ENCODE peak calls at places on chromosomes 12 and 14, in six cellular contexts. W is H1; B is hypothalamus; E is caudate nucleus; R is KG1; M is effector memory CD8-positive, alpha-beta T cell. D is an unnamed sample.

GRCh38 chr12:59182191-59182590 is 261.9 kb upstream of the LRIG3 start:
- DNase-seq in W (no peak), B (no peak), E (no peak), R (no peak), M (no peak), D (no peak)

GRCh38 chr12:58067610-58068387 is 126.4 kb downstream of the ATP23 start:
- DNase-seq in W (no peak), B (no peak), E (no peak), R (no peak), M (no peak), D (no peak)

GRCh38 chr14:88384653-88385205 is 728 bp upstream of the SPATA7 start:
- DNase-seq in W (no peak), B (no peak), E (no peak), R (no peak), M (no peak), D (no peak)

GRCh38 chr12:1234073-1234472 is 243.1 kb downstream of the ERC1 start:
- DNase-seq in W (no peak), B (no peak), E (no peak), R (no peak), M (no peak), D (no peak)

GRCh38 chr14:23373041-23373440 is 432 bp downstream of the IL25 start:
- DNase-seq in W (no peak), B (no peak), E (no peak), R (no peak), M (no peak), D (no peak)

GRCh38 chr12:12376636-12377448 is 20.0 kb downstream of the BORCS5 start:
- DNase-seq in W (no peak), B (no peak), E (peak), R (no peak), M (peak), D (peak)

GRCh38 chr14:74510955-74511354 is 17.4 kb downstream of the ISCA2 start:
- DNase-seq in W (no peak), B (no peak), E (no peak), R (no peak), M (no peak), D (no peak)

GRCh38 chr14:59103396-59103795 is 85.1 kb upstream of the DAAM1 start:
- DNase-seq in W (no peak), B (no peak), E (no peak), R (no peak), M (no peak), D (no peak)

GRCh38 chr12:52876371-52876770 is 27.6 kb upstream of the KRT78 start:
- DNase-seq in W (no peak), B (no peak), E (no peak), R (no peak), M (no peak), D (no peak)

GRCh38 chr12:29741342-29742241 is 42.1 kb downstream of the TMTC1 start:
- DNase-seq in W (no peak), B (no peak), E (no peak), R (no peak), M (no peak), D (no peak)

GRCh38 chr14:79701371-79701770 is 509.9 kb downstream of the DIO2 start:
- DNase-seq in W (no peak), B (no peak), E (no peak), R (no peak), M (no peak), D (no peak)

GRCh38 chr14:58626441-58626840 is 11.3 kb upstream of the DACT1 start:
- DNase-seq in W (no peak), B (no peak), E (no peak), R (no peak), M (no peak), D (no peak)

GRCh38 chr14:45526715-45527549 is 273.9 kb upstream of the MIS18BP1 start:
- DNase-seq in W (peak), B (no peak), E (no peak), R (peak), M (no peak), D (no peak)

GRCh38 chr12:57473392-57473791 is 6.3 kb downstream of the ARHGAP9 start:
- DNase-seq in W (no peak), B (no peak), E (no peak), R (no peak), M (no peak), D (no peak)

GRCh38 chr12:131500564-131500963 is 210.3 kb upstream of the SFSWAP start:
- DNase-seq in W (no peak), B (no peak), E (no peak), R (no peak), M (no peak), D (no peak)

GRCh38 chr14:24139272-24139934 is 2.0 kb downstream of the EMC9 start:
- DNase-seq in W (no peak), B (no peak), E (no peak), R (no peak), M (no peak), D (no peak)

GRCh38 chr14:22561661-22562579 is 27.1 kb downstream of the DAD1 start:
- DNase-seq in W (no peak), B (no peak), E (no peak), R (peak), M (peak), D (no peak)

GRCh38 chr14:98949506-98950135 is 322.4 kb downstream of the BCL11B start:
- DNase-seq in W (no peak), B (no peak), E (no peak), R (no peak), M (no peak), D (no peak)

GRCh38 chr12:124474709-124475108 is 92.7 kb downstream of the NCOR2 start:
- DNase-seq in W (no peak), B (peak), E (peak), R (no peak), M (no peak), D (peak)

GRCh38 chr12:45762185-45763110 is 32.9 kb downstream of the ARID2 start:
- DNase-seq in W (no peak), B (no peak), E (no peak), R (no peak), M (no peak), D (no peak)

GRCh38 chr14:60734465-60735242 is at the start of gene MNAT1:
- DNase-seq in W (no peak), B (peak), E (peak), R (peak), M (peak), D (peak)

GRCh38 chr12:85872497-85873091 is 1.5 kb upstream of the NTS start:
- DNase-seq in W (no peak), B (no peak), E (no peak), R (peak), M (no peak), D (no peak)

GRCh38 chr12:57896139-57896436 is 45.3 kb upstream of the ATP23 start:
- DNase-seq in W (no peak), B (no peak), E (peak), R (no peak), M (no peak), D (peak)

GRCh38 chr14:89973234-89973823 is 17.6 kb downstream of the TDP1 start:
- DNase-seq in W (no peak), B (peak), E (peak), R (peak), M (peak), D (peak)

GRCh38 chr12:68673788-68674187 is 13.0 kb upstream of the NUP107 start:
- DNase-seq in W (no peak), B (no peak), E (no peak), R (peak), M (no peak), D (no peak)

GRCh38 chr14:100621806-100622205 is 34.6 kb upstream of the BEGAIN start:
- DNase-seq in W (no peak), B (no peak), E (no peak), R (no peak), M (no peak), D (no peak)

GRCh38 chr14:71592361-71592760 is 339.9 kb upstream of the RGS6 start:
- DNase-seq in W (no peak), B (no peak), E (no peak), R (no peak), M (no peak), D (no peak)

GRCh38 chr14:86954623-86955022 is 1038.4 kb downstream of the GALC start:
- DNase-seq in W (no peak), B (no peak), E (no peak), R (no peak), M (no peak), D (no peak)

GRCh38 chr14:103517626-103518415 is 4.8 kb downstream of the CKB start:
- DNase-seq in W (no peak), B (no peak), E (no peak), R (no peak), M (no peak), D (no peak)

GRCh38 chr14:95891742-95892141 is 15.1 kb downstream of the TUNAR start:
- DNase-seq in W (no peak), B (no peak), E (no peak), R (no peak), M (no peak), D (no peak)

GRCh38 chr14:50018236-50019210 is 97.8 kb downstream of the VCPKMT start:
- DNase-seq in W (no peak), B (no peak), E (no peak), R (no peak), M (no peak), D (no peak)

GRCh38 chr12:20361416-20361815 is 6.9 kb upstream of the PDE3A start:
- DNase-seq in W (no peak), B (no peak), E (no peak), R (no peak), M (no peak), D (no peak)